ENCODE peak calls at places on chromosomes 4 and X, in eight cellular contexts. R is CD8-positive, alpha-beta T cell; H is sigmoid colon; L is right lobe of liver; G is tibial artery; O is heart left ventricle; C is PC-9; Y is tibial nerve. X is an unnamed sample. For H3K4me1, the result is how much of the 10 kb centered on the place peaks cover.

GRCh38 chrX:108307408-108308085 is 130.7 kb downstream of the COL4A6 start:
- DNase-seq in C (no peak), O (peak), G (peak), R (no peak), L (peak), Y (no peak), H (no peak), X (no peak)

GRCh38 chr4:43471950-43472349 is 579.4 kb downstream of the GRXCR1 start:
- DNase-seq in C (no peak), G (no peak), H (no peak), R (no peak), L (no peak), O (no peak), Y (no peak), X (no peak)

GRCh38 chr4:77305766-77306165 is 148.8 kb downstream of the CCNG2 start:
- DNase-seq in G (no peak), H (no peak), Y (no peak), O (no peak), R (no peak), C (no peak), L (no peak), X (no peak)

GRCh38 chrX:117138070-117138469 is 675.3 kb upstream of the CT83 start:
- DNase-seq in C (no peak), R (no peak), G (no peak), H (no peak), O (no peak), Y (no peak), L (no peak), X (no peak)

GRCh38 chrX:140918398-140919043 is 83.9 kb upstream of the SPANXB1 start:
- DNase-seq in C (peak), G (no peak), H (no peak), Y (no peak), L (peak), R (no peak), O (no peak), X (peak)

GRCh38 chrX:133838761-133839676 is 146.4 kb downstream of the GPC3 start:
- DNase-seq in O (no peak), L (peak), C (no peak), G (no peak), R (peak), Y (peak), H (no peak), X (peak)

GRCh38 chrX:30779453-30780030 is 109.5 kb downstream of the TAB3 start:
- DNase-seq in L (no peak), Y (no peak), R (no peak), G (no peak), H (no peak), C (no peak), O (no peak), X (no peak)

GRCh38 chr4:170529760-170530440 is 440.1 kb upstream of the AADAT start:
- DNase-seq in L (no peak), G (no peak), R (no peak), Y (no peak), H (no peak), C (no peak), O (no peak), X (no peak)

GRCh38 chr4:175330652-175331051 is 412.5 kb downstream of the ADAM29 start:
- DNase-seq in H (no peak), O (no peak), R (no peak), Y (no peak), C (peak), G (no peak), L (no peak), X (no peak)

GRCh38 chr4:150593996-150594395 is 12.0 kb downstream of the MAB21L2 start:
- DNase-seq in C (no peak), Y (no peak), H (no peak), O (no peak), G (no peak), L (no peak), R (no peak), X (no peak)

GRCh38 chr4:14269824-14270223 is 642.3 kb upstream of the BOD1L1 start:
- DNase-seq in R (no peak), Y (peak), G (peak), C (no peak), O (peak), L (no peak), H (no peak), X (no peak)

GRCh38 chr4:173025131-173025530 is 143.5 kb upstream of the GALNT7 start:
- DNase-seq in L (no peak), C (peak), R (no peak), H (no peak), Y (peak), G (no peak), O (peak), X (peak)

GRCh38 chr4:125433453-125433852 is 118.7 kb downstream of the FAT4 start:
- DNase-seq in C (no peak), G (no peak), O (no peak), Y (no peak), L (no peak), H (no peak), R (no peak), X (no peak)

GRCh38 chr4:74037076-74037475 is 1.4 kb downstream of the CXCL3 start:
- DNase-seq in L (no peak), G (no peak), R (no peak), Y (no peak), C (no peak), O (no peak), H (no peak), X (no peak)

GRCh38 chrX:70032797-70033196 is 16.9 kb downstream of the AWAT2 start:
- DNase-seq in L (no peak), H (no peak), Y (no peak), G (no peak), R (no peak), O (no peak), C (no peak), X (no peak)

GRCh38 chr4:20254517-20255250 is 3.0 kb downstream of the SLIT2 start:
- DNase-seq in G (peak), Y (no peak), O (peak), L (no peak), C (no peak), R (no peak), H (peak), X (peak)

GRCh38 chr4:20284990-20285389 is 33.3 kb downstream of the SLIT2 start:
- DNase-seq in R (no peak), C (no peak), Y (no peak), L (no peak), G (no peak), O (no peak), H (no peak), X (no peak)

GRCh38 chrX:115330498-115331138 is 41.1 kb downstream of the LUZP4 start:
- DNase-seq in R (no peak), O (peak), Y (no peak), L (peak), G (peak), H (peak), C (peak), X (peak)
- H3K4me3 ChIP-seq in R (no peak), O (no peak), Y (no peak), L (no peak), G (peak), H (no peak), C (no peak), X (peak)

GRCh38 chrX:105872921-105873320 is 50.6 kb downstream of the NRK start:
- DNase-seq in O (no peak), C (no peak), Y (no peak), R (no peak), G (no peak), L (no peak), H (no peak), X (no peak)

GRCh38 chrX:105874790-105875189 is 52.5 kb downstream of the NRK start:
- DNase-seq in G (no peak), C (no peak), L (no peak), H (no peak), R (no peak), Y (no peak), O (no peak), X (no peak)

GRCh38 chrX:105880491-105880890 is 58.2 kb downstream of the NRK start:
- DNase-seq in R (no peak), O (no peak), G (no peak), L (no peak), Y (no peak), C (no peak), H (no peak), X (no peak)

DNA sequence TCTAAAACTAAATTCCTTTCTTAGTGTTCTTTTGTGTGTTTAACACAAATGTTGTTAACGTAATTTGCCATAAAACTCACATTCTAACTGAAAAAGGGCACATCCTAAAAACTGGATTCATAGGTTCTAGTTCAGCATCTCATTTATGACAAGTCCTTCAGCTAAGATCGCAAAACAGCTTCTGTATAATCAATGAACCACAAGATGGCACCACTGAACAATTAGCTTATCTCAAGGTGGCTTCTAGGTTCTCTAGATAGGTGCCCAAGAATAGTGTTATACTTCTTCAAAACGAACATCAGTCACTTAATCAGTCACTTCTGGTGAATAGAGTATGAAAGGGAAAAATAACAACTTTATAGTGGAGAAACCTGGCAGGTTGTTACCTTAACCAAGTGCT is 54.3 kb downstream of the NRK start:
- DNase-seq in G (no peak), R (no peak), L (no peak), O (no peak), C (no peak), Y (no peak), H (no peak), X (no peak)
- TF ChIP-seq CTCF in G (no peak), R (no peak), L (peak), O (no peak), C (peak), Y (no peak), H (no peak), X (peak)

GRCh38 chr4:87033902-87034301 is 99.1 kb downstream of the AFF1 start:
- DNase-seq in G (no peak), H (no peak), L (no peak), R (no peak), Y (no peak), C (no peak), O (no peak), X (no peak)
- H3K4me1 ChIP-seq in G (half or more), H (half or more), L (half or more), R (under half), Y (half or more), C (under half), O (half or more), X (half or more)

DNA sequence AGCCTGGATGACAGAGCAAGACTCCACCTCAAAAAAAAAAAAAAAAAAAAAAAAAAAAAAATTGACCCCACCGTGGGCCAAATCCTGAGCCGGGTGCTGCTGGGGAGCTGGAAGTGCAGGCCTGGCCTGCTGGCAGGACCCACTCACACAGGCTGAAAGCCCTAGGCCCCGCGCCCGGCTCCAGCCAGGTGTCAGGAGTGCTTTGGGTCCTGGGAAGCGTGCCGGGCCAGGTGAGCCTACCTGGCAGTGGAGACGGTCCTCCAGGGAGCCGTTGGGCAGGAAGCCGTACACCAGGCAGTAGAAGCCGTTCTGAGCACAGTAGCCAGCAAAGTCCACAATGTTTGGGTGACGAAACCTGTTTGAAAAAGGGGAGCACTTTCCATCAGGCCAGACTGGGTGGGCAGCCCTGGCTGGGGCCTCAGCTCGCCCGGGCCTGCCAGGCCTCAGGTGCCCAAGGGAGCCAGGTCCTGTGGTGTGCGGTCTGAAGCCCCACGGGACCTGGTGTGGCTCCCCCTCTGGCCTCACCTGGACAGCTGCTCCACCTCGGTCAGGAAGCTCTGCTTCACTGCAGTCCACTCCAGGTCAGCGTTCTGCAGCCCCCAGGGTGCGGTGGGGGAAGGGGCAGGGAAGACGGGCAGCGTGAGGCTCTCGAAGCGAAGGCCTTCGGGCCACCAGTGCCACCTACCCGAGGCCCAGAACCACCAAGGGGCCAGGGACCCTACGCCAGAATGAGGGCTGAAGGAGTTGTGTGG is 1.8 kb downstream of the IRAK1 start:
- DNase-seq in O (no peak), G (no peak), R (no peak), L (no peak), H (no peak), C (no peak), Y (no peak), X (no peak)
- H3K4me3 ChIP-seq in O (no peak), G (peak), R (no peak), L (no peak), H (no peak), C (peak), Y (no peak), X (peak)

GRCh38 chr4:71404049-71404448 is 65.2 kb downstream of the SLC4A4 start:
- DNase-seq in Y (no peak), L (no peak), G (no peak), H (no peak), R (no peak), O (no peak), C (no peak), X (no peak)

GRCh38 chr4:71396382-71396781 is 57.6 kb downstream of the SLC4A4 start:
- DNase-seq in R (no peak), Y (no peak), C (no peak), H (no peak), G (no peak), O (no peak), L (no peak), X (no peak)

GRCh38 chr4:71406459-71406963 is 67.7 kb downstream of the SLC4A4 start:
- DNase-seq in O (no peak), R (no peak), L (no peak), G (no peak), Y (no peak), C (no peak), H (no peak), X (no peak)

DNA sequence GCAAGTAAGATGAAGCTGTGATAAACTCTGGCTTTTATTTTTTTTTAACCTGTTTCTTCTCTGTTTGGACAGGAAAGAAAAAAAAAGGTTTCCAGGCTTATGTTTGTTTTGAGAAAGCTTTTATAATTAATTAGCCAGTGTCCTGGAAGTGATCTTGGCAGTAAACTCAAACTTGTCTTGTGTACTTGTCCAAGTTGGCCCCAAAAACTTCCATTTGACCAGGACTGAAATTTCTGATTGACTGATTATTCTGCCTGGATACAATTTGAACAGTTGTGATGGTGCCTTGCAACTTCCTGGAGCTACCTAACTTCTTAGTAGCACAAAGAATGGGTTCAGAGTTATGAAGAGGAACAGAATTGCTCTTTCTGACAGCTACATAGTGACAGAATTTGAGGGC is 62.0 kb downstream of the SLC4A4 start:
- DNase-seq in H (no peak), G (no peak), Y (no peak), C (no peak), L (no peak), R (no peak), O (no peak), X (no peak)
- TF ChIP-seq CTCF in H (no peak), G (no peak), Y (no peak), C (no peak), L (no peak), R (no peak), O (no peak), X (no peak)

GRCh38 chr4:107147864-107148263 is 111.8 kb upstream of the DKK2 start:
- DNase-seq in R (no peak), L (no peak), H (no peak), G (no peak), O (no peak), Y (no peak), C (no peak), X (no peak)
- H3K4me1 ChIP-seq in R (under half), L (under half), H (under half), G (under half), O (under half), Y (under half), C (under half), X (under half)

DNA sequence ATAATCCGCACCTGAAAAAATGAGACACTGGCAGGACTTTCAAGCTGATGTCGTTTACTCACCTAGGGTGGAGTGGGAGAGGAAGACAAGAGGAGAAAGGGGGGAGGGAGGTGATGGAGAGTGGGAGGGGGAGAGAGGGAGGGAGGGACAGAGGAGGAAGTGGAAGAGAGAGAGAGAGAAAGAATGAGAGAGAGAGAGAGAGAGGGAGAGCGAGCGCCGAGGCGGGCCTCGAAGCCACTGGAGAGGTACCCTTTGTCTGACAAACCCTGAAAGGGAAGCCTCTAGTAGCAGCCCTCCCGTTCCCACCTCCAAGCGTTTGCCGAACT is 294 bp upstream of the ADGRL3 start:
- DNase-seq in H (no peak), L (no peak), C (no peak), O (no peak), G (no peak), R (no peak), Y (no peak), X (no peak)
- H3K4me3 ChIP-seq in H (peak), L (peak), C (no peak), O (peak), G (peak), R (no peak), Y (peak), X (peak)

DNA sequence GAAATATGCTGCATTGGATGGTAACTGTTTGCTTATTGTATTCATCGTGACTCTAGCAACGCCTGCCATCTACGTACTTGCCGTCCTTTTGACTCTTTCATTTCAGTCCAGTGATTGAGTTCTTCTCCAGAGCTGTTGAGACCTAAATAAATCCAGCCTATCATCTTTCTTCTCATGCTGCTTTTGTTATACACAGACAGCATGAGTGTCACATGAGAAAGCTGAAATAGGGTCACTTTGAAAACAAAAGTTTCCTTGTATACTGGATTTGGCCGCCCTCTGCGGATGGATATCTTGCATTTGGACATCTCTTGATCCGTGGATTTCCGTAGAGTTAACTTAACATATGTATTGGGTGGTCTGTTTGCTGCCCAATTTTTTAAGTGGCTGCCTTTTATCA is 67.2 kb downstream of the TMPRSS11F start:
- DNase-seq in O (no peak), R (no peak), L (no peak), Y (no peak), C (no peak), G (no peak), H (no peak), X (no peak)
- TF ChIP-seq CTCF in O (no peak), R (no peak), L (no peak), Y (no peak), C (no peak), G (no peak), H (no peak), X (no peak)

DNA sequence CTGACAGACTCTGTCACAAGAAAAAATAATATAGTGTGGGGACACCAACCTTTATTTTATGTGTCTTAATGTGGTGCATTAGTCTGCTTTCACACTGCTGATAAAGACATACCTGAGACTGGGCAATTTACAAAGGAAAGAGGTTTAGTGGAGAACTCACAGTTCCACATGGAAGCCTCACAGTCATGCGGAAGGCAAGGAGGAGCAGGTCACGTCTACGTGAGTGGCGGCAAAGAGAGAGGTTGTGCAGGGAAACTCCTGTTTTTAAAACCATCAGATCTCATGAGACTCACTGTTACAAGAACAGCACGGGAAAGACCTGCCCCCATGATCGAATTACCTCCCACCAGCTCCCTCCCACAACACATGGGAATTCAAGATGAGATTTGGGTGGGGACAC is 130.2 kb downstream of the AFF1 start:
- DNase-seq in L (no peak), R (no peak), O (no peak), H (no peak), G (no peak), Y (no peak), C (no peak), X (no peak)
- H3K4me1 ChIP-seq in L (under half), R (under half), O (under half), H (half or more), G (under half), Y (under half), C (under half), X (under half)

DNA sequence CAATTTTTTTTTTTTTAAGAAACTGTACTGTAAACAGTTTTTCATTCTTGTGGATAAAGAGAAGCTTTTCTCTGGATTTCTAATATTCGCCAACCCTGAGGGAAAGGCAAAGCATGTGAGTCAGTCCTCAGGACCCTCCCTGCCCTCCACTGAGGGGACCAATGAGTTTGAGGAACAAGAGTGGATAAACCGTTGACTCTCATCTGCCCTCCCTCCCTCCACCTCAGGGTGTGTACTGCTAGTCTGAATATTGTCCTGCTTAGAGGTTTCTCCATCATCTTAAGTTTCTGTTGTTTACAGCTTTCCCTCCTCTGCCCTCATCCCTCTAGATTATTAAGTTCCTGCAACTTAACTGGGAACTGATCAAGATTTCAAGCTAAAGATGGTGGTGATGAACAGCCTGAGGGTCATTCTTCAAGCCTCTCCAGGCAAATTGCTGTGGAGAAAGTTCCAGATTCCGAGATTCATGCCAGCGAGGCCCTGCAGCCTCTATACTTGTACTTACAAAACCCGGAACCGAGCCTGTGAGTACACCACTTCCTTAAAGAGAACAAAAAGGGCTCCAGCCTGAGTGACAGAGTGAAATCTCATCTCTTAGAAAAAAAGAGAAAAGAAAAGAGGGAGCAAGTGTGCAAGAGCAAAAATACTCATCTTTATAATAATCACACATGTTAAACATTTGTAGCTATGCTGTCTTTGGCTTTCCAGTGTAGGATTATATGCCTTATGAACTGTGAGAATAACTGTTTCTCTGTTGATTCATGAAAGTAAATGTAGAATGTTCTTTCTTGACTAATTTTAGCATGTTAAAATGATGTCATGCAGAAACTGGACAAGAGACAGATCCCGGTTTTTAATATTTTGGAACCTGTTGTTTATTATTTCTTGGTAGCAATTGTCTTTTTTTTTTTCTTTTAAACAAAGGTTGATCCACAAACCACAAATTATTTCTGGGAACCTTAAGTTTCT is 11.9 kb downstream of the CA5B start:
- DNase-seq in Y (peak), C (no peak), R (peak), G (peak), H (no peak), L (no peak), O (peak), X (no peak)
- H3K4me3 ChIP-seq in Y (peak), C (no peak), R (peak), G (peak), H (no peak), L (no peak), O (no peak), X (no peak)

X was measured in BE2C.